ENCODE peak calls at places on chromosome 13, in seven cellular contexts. F is HCT116, V is fibroblast of the aortic adventitia, D is A673, K is thoracic aorta, C is fibroblast of pulmonary artery, Y is astrocyte of the spinal cord. U is an unnamed sample.

GRCh38 chr13:41505209-41505835 is 48.0 kb downstream of the RGCC start:
- DNase-seq in F (no peak), Y (peak; percentile 93), D (no peak), C (peak; percentile 80), K (no peak), V (peak; percentile 87), U (no peak)

GRCh38 chr13:25217023-25217909 is 45.2 kb upstream of the AMER2 start:
- DNase-seq in V (peak; percentile 2), C (peak; percentile 45), D (peak; percentile 90), Y (peak; percentile 9), F (no peak), K (no peak), U (no peak)

GRCh38 chr13:112855859-112856258 is 113.2 kb upstream of the MCF2L start:
- DNase-seq in D (no peak), Y (no peak), K (no peak), V (no peak), C (no peak), F (no peak), U (no peak)

GRCh38 chr13:91609353-91609752 is 210.9 kb downstream of the GPC5 start:
- DNase-seq in V (peak; percentile 77), K (no peak), F (no peak), C (peak; percentile 6), Y (peak; percentile 6), D (no peak), U (no peak)

GRCh38 chr13:47004552-47004951 is 107.7 kb upstream of the HTR2A start:
- DNase-seq in C (no peak), F (no peak), V (no peak), Y (no peak), D (peak; percentile 2), K (no peak), U (no peak)

GRCh38 chr13:112837371-112838037 is 131.5 kb upstream of the MCF2L start:
- DNase-seq in Y (no peak), D (no peak), F (no peak), K (no peak), V (peak; percentile 87), C (peak; percentile 21), U (no peak)

GRCh38 chr13:35889560-35889959 is 241.6 kb downstream of the DCLK1 start:
- DNase-seq in K (no peak), Y (no peak), V (no peak), C (no peak), F (no peak), D (no peak), U (no peak)

GRCh38 chr13:41981961-41982723 is 21.2 kb upstream of the VWA8 start:
- DNase-seq in D (no peak), F (no peak), K (no peak), C (no peak), Y (no peak), V (peak; percentile 17), U (no peak)

GRCh38 chr13:108086678-108087077 is 128.7 kb downstream of the LIG4 start:
- DNase-seq in V (no peak), C (peak; percentile 12), D (peak; percentile 64), K (no peak), F (no peak), Y (peak; percentile 5), U (no peak)

GRCh38 chr13:46761174-46761573 is 35.8 kb downstream of the ESD start:
- DNase-seq in D (no peak), V (no peak), Y (no peak), F (no peak), C (no peak), K (no peak), U (no peak)

GRCh38 chr13:24293761-24294160 is 15.6 kb upstream of the C1QTNF9 start:
- DNase-seq in C (no peak), Y (no peak), D (peak; percentile 94), F (no peak), K (no peak), V (no peak), U (no peak)

GRCh38 chr13:113638806-113639205 is 19.2 kb downstream of the ATP4B start:
- DNase-seq in D (no peak), V (no peak), C (no peak), Y (no peak), K (no peak), F (no peak), U (no peak)

GRCh38 chr13:51829236-51829899 is 15.6 kb downstream of the TMEM272 start:
- DNase-seq in D (no peak), V (no peak), Y (no peak), F (no peak), K (no peak), C (no peak), U (no peak)

GRCh38 chr13:109682534-109683244 is 103.7 kb downstream of the IRS2 start:
- DNase-seq in F (no peak), Y (no peak), D (no peak), K (no peak), C (no peak), V (no peak), U (no peak)

GRCh38 chr13:112160558-112160957 is 93.6 kb downstream of the SOX1 start:
- DNase-seq in K (no peak), Y (no peak), F (no peak), V (no peak), D (no peak), C (no peak), U (no peak)

GRCh38 chr13:109770436-109770835 is 15.9 kb downstream of the IRS2 start:
- DNase-seq in C (no peak), Y (no peak), K (no peak), V (no peak), F (no peak), D (no peak), U (no peak)

GRCh38 chr13:99339736-99340392 is 32.7 kb upstream of the GPR183 start:
- DNase-seq in C (peak; percentile 58), V (peak; percentile 43), K (no peak), F (no peak), D (no peak), Y (peak; percentile 21), U (no peak)

GRCh38 chr13:99339230-99339721 is 32.1 kb upstream of the GPR183 start:
- DNase-seq in K (no peak), C (no peak), F (no peak), V (no peak), D (no peak), Y (no peak), U (no peak)

GRCh38 chr13:99342723-99343315 is 35.6 kb upstream of the GPR183 start:
- DNase-seq in Y (no peak), V (no peak), F (no peak), C (no peak), D (no peak), K (no peak), U (no peak)

GRCh38 chr13:99341969-99342722 is 34.9 kb upstream of the GPR183 start:
- DNase-seq in V (no peak), Y (no peak), F (no peak), K (no peak), C (no peak), D (no peak), U (no peak)

GRCh38 chr13:99340638-99341037 is 33.4 kb upstream of the GPR183 start:
- DNase-seq in D (no peak), K (no peak), F (no peak), V (no peak), Y (no peak), C (no peak), U (no peak)
- H3K4me3 ChIP-seq in D (no peak overlapping the region), K (no peak overlapping the region), F (no peak overlapping the region), V (no peak overlapping the region), Y (no peak overlapping the region), C (no peak overlapping the region), U (no peak overlapping the region)

GRCh38 chr13:102825921-102826706 is 19.7 kb upstream of the ERCC5 start:
- DNase-seq in F (no peak), K (no peak), D (peak; percentile 91), V (peak; percentile 97), Y (peak; percentile 93), C (peak; percentile 96), U (no peak)
- TF ChIP-seq CTCF in F (no peak), K (no peak), D (no peak), V (no peak), Y (no peak), C (no peak), U (no peak)

GRCh38 chr13:48570225-48570828 is 37.4 kb upstream of the RCBTB2 start:
- DNase-seq in K (no peak), F (no peak), Y (no peak), D (no peak), C (no peak), V (no peak), U (no peak)

GRCh38 chr13:48567521-48568331 is 34.8 kb upstream of the RCBTB2 start:
- DNase-seq in V (peak; percentile 65), F (no peak), K (no peak), C (peak; percentile 65), D (no peak), Y (no peak), U (no peak)

GRCh38 chr13:48573213-48573612 is 40.3 kb upstream of the RCBTB2 start:
- DNase-seq in K (no peak), V (no peak), Y (no peak), C (peak; percentile 40), F (no peak), D (no peak), U (no peak)

GRCh38 chr13:48574036-48574796 is 41.3 kb upstream of the RCBTB2 start:
- DNase-seq in F (no peak), V (no peak), K (no peak), D (no peak), Y (no peak), C (no peak), U (no peak)

GRCh38 chr13:48571121-48571901 is 38.4 kb upstream of the RCBTB2 start:
- DNase-seq in D (no peak), F (no peak), Y (peak; percentile 84), V (peak; percentile 79), C (peak; percentile 71), K (no peak), U (no peak)
- H3K4me3 ChIP-seq in D (no peak overlapping the region), F (no peak overlapping the region), Y (no peak overlapping the region), V (peak overlapping the region; percentile 19), C (peak overlapping the region; percentile 23), K (peak overlapping the region; percentile 64), U (no peak overlapping the region)

GRCh38 chr13:50810468-50810867 is 33.0 kb downstream of the DLEU7 start:
- DNase-seq in V (no peak), F (no peak), C (no peak), K (no peak), D (no peak), Y (no peak), U (no peak)

GRCh38 chr13:50801087-50801931 is 42.2 kb downstream of the DLEU7 start:
- DNase-seq in C (peak; percentile 89), Y (peak; percentile 82), K (no peak), D (peak; percentile 76), F (peak; percentile 27), V (peak; percentile 89), U (peak; percentile 64)

GRCh38 chr13:50810998-50811397 is 32.5 kb downstream of the DLEU7 start:
- DNase-seq in D (no peak), K (no peak), C (no peak), V (no peak), F (no peak), Y (no peak), U (peak; percentile 72)

GRCh38 chr13:50809133-50810090 is 34.1 kb downstream of the DLEU7 start:
- DNase-seq in C (no peak), D (no peak), F (no peak), V (no peak), K (no peak), Y (no peak), U (no peak)

GRCh38 chr13:50805805-50806204 is 37.7 kb downstream of the DLEU7 start:
- DNase-seq in C (peak; percentile 35), V (peak; percentile 16), K (no peak), D (peak; percentile 29), F (peak; percentile 8), Y (peak; percentile 22), U (no peak)
- TF ChIP-seq CTCF in C (no peak), V (no peak), K (no peak), D (peak; percentile 32), F (no peak), Y (no peak), U (no peak)

GRCh38 chr13:75372923-75373841 is 108.8 kb downstream of the TBC1D4 start:
- DNase-seq in D (no peak), Y (no peak), V (no peak), K (no peak), F (no peak), C (no peak), U (no peak)
- H3K4me3 ChIP-seq in D (no peak overlapping the region), Y (no peak overlapping the region), V (no peak overlapping the region), K (no peak overlapping the region), F (no peak overlapping the region), C (no peak overlapping the region), U (peak overlapping the region; percentile 30)

U was measured in GM12864.